ENCODE peak calls at places on chromosomes 2 and 18, in seven cellular contexts. X is HepG2, T is stomach, S is breast epithelium, K is suprapubic skin, O is GM23338, R is spleen. L is an unnamed sample.

GRCh38 chr18:11320981-11321380 is 171.6 kb upstream of the PIEZO2 start:
- DNase-seq in X (no peak), T (no peak), S (no peak), K (no peak), O (no peak), R (no peak), L (no peak)

GRCh38 chr2:60565472-60565871 is 12.0 kb upstream of the BCL11A start:
- DNase-seq in X (peak), T (no peak), S (no peak), K (no peak), O (peak), R (no peak), L (no peak)

GRCh38 chr2:205405194-205405593 is 277.1 kb upstream of the NRP2 start:
- DNase-seq in X (no peak), T (no peak), S (no peak), K (no peak), O (no peak), R (no peak), L (peak)

GRCh38 chr2:128591841-128592822 is 273.5 kb upstream of the HS6ST1 start:
- DNase-seq in X (no peak), T (peak), S (no peak), K (peak), O (peak), R (no peak), L (no peak)

GRCh38 chr2:140502951-140503630 is 1627.7 kb downstream of the LRP1B start:
- DNase-seq in X (no peak), T (no peak), S (no peak), K (no peak), O (no peak), R (no peak), L (peak)

GRCh38 chr2:232162191-232162590 is 200.7 kb downstream of the DIS3L2 start:
- DNase-seq in X (no peak), T (no peak), S (no peak), K (no peak), O (peak), R (no peak), L (no peak)

GRCh38 chr2:211879323-211879722 is 659.3 kb downstream of the ERBB4 start:
- DNase-seq in X (no peak), T (no peak), S (no peak), K (no peak), O (peak), R (no peak), L (peak)

GRCh38 chr18:63186934-63187574 is 132.5 kb downstream of the BCL2 start:
- DNase-seq in X (no peak), T (no peak), S (no peak), K (no peak), O (no peak), R (no peak), L (no peak)

GRCh38 chr18:34707670-34708069 is 2.4 kb upstream of the DTNA start:
- DNase-seq in X (no peak), T (no peak), S (no peak), K (no peak), O (peak), R (no peak), L (peak)

GRCh38 chr2:212970132-212970531 is 181.3 kb downstream of the IKZF2 start:
- DNase-seq in X (no peak), T (no peak), S (no peak), K (no peak), O (no peak), R (no peak), L (no peak)

GRCh38 chr2:102114290-102114721 is 28.2 kb upstream of the IL1R1 start:
- DNase-seq in X (peak), T (no peak), S (no peak), K (no peak), O (no peak), R (no peak), L (peak)

GRCh38 chr18:5534845-5535244 is 9.0 kb downstream of the EPB41L3 start:
- DNase-seq in X (no peak), T (no peak), S (no peak), K (no peak), O (no peak), R (no peak), L (no peak)

GRCh38 chr2:236731767-236732580 is 162.3 kb downstream of the ACKR3 start:
- DNase-seq in X (no peak), T (no peak), S (peak), K (no peak), O (no peak), R (no peak), L (no peak)

GRCh38 chr2:233265899-233266431 is 14.5 kb downstream of the ATG16L1 start:
- DNase-seq in X (no peak), T (no peak), S (no peak), K (no peak), O (no peak), R (no peak), L (no peak)

GRCh38 chr2:110116033-110116710 is 550 bp upstream of the MALL start:
- DNase-seq in X (no peak), T (no peak), S (no peak), K (no peak), O (peak), R (no peak), L (peak)

GRCh38 chr18:63697261-63697660 is 5.5 kb upstream of the SERPINB11 start:
- DNase-seq in X (no peak), T (no peak), S (no peak), K (no peak), O (no peak), R (no peak), L (no peak)

GRCh38 chr2:224155371-224155770 is 116.3 kb upstream of the SERPINE2 start:
- DNase-seq in X (no peak), T (no peak), S (no peak), K (no peak), O (no peak), R (no peak), L (no peak)

GRCh38 chr2:45008296-45009129 is 739 bp downstream of the SIX2 start:
- DNase-seq in X (no peak), T (peak), S (no peak), K (no peak), O (peak), R (no peak), L (peak)

GRCh38 chr2:39150102-39150562 is 29.3 kb upstream of the SOS1 start:
- DNase-seq in X (no peak), T (no peak), S (no peak), K (no peak), O (no peak), R (no peak), L (no peak)

GRCh38 chr2:78132391-78133370 is 610.5 kb upstream of the LRRTM4 start:
- DNase-seq in X (no peak), T (no peak), S (no peak), K (no peak), O (no peak), R (no peak), L (no peak)

GRCh38 chr2:225998653-225999052 is 599.1 kb downstream of the NYAP2 start:
- DNase-seq in X (no peak), T (no peak), S (no peak), K (no peak), O (peak), R (no peak), L (no peak)

GRCh38 chr2:105320651-105321215 is 8.8 kb downstream of the TGFBRAP1 start:
- DNase-seq in X (no peak), T (no peak), S (no peak), K (no peak), O (no peak), R (no peak), L (no peak)

GRCh38 chr2:33583194-33583938 is 15.7 kb downstream of the FAM98A start:
- DNase-seq in X (peak), T (no peak), S (no peak), K (no peak), O (peak), R (no peak), L (peak)

GRCh38 chr2:2703127-2703526 is 372.1 kb upstream of the MYT1L start:
- DNase-seq in X (no peak), T (no peak), S (no peak), K (no peak), O (no peak), R (no peak), L (no peak)
- TF ChIP-seq CTCF in X (no peak), T (no peak), S (no peak), K (no peak), O (peak), R (no peak), L (no peak)

DNA sequence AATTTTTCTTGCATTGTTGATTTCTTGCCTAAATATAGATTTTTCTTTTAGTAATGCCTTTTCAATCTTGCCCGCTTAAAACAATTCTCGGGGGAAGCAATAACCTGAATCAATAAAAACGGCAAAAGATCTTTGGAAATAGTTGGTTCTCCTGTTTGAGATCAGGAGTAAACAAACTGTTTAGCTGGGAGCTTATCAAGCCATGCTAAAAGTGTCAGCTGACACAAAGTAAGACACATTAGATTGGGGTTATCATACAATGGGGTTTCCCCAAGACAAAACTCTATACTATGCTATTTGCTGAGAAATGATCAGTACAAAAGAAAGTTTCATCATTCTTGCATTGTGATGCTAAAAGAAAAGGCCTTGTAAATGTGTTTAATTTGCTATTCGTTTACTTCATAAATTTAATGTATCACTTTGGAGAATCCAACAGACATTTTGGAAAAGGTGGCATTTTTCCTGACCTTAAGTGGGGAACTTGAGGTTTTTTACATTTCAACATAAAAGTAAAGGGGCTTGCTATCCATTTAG is 46.5 kb downstream of the ATIC start:
- DNase-seq in X (no peak), T (no peak), S (no peak), K (no peak), O (no peak), R (no peak), L (no peak)
- H3K27ac ChIP-seq in X (no peak), T (no peak), S (no peak), K (no peak), O (no peak), R (no peak), L (no peak)

GRCh38 chr18:42892181-42892580 is 223.3 kb downstream of the RIT2 start:
- DNase-seq in X (no peak), T (no peak), S (no peak), K (no peak), O (no peak), R (no peak), L (no peak)

DNA sequence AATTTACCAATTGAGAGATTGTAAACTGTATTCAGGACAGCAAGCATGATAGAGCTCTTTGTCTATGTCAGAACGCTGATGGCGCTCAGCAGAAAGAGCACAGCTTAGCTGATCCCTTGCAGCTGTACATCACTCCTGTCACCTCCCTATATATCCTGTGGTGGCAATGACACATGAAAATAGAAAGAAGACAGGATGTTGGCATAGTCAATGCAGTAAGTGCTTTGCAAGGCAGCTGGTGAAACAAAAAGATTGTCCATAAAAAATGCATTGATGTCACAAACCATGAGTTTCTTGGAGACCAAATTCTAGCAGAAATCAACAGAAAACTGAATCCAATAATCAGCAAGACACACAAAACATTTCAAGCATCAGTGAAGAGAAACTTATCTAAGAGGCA is 221.5 kb downstream of the RIT2 start:
- DNase-seq in X (no peak), T (no peak), S (no peak), K (no peak), O (no peak), R (no peak), L (no peak)
- TF ChIP-seq POLR2AphosphoS5 in X (no peak), T (no peak), S (no peak), K (no peak), O (no peak), R (no peak), L (no peak)

GRCh38 chr2:20103514-20103913 is 52.1 kb upstream of the LAPTM4A start:
- DNase-seq in X (peak), T (no peak), S (no peak), K (no peak), O (peak), R (no peak), L (no peak)
- TF ChIP-seq CTCF in X (peak), T (no peak), S (no peak), K (peak), O (peak), R (no peak), L (no peak)

GRCh38 chr2:120313695-120314615 is 32.0 kb upstream of the INHBB start:
- DNase-seq in X (peak), T (no peak), S (no peak), K (no peak), O (no peak), R (peak), L (no peak)

GRCh38 chr2:120314656-120315366 is 31.1 kb upstream of the INHBB start:
- DNase-seq in X (no peak), T (peak), S (peak), K (no peak), O (no peak), R (peak), L (peak)

GRCh38 chr2:120312076-120312475 is 33.9 kb upstream of the INHBB start:
- DNase-seq in X (no peak), T (no peak), S (no peak), K (no peak), O (no peak), R (peak), L (no peak)

GRCh38 chr2:120315367-120316033 is 30.4 kb upstream of the INHBB start:
- DNase-seq in X (no peak), T (no peak), S (peak), K (no peak), O (no peak), R (peak), L (no peak)

DNA sequence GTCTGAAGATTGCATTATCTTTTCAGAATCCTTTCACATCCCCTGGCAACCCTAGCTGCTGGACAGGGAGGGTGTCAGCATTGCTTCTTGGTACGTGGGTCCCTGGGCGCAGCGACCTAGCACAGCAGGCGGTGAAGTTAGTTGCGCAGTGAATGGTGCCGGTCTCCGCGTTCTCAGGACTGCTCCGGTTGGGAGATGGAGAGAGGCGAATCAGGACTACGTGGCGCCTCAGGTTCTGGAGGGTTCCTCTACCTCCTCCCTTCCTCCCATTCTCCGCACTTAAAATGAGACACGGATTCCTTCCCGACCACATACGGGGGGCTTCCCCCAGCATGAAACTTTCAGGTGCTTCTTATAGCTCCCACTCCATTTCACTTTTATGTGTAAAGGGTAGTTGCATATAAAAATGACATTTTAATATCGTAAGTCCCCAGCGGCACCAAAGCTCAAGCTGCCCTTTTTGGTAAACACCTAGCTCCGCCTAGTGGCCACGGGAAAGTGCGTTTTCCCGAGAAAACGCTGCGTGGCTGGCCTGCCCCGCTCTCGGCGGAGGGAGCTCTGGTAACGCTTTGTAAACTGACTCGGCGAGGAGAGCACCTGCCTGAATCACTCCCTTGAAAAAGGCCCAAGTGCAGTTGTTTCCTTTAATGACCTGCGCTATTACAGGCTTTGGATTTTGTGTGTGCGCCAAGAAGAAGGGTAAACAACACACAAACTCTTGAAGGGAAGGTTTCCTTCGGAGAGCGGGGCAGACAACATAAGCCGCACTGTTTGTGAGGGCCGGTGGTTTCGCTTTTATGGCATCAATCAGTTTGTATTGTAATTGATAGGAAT is 32.9 kb upstream of the INHBB start:
- DNase-seq in X (peak), T (peak), S (peak), K (no peak), O (peak), R (peak), L (peak)
- H3K27ac ChIP-seq in X (no peak), T (peak), S (peak), K (no peak), O (no peak), R (no peak), L (no peak)